ENCODE peak calls at places on chromosomes 3 and 15, in five cellular contexts. One of them, this sample, is unnamed.

GRCh38 chr3:191382661-191383060 is 52.3 kb upstream of the UTS2B start:
- DNase-seq in anterior cingulate cortex: no peak
- DNase-seq in non-pigmented ciliary epithelial cell: no peak
- DNase-seq in activated CD8-positive, alpha-beta memory T cell treated with anti-CD3 and anti-CD28 coated beads for 48 hours: no peak
- DNase-seq in vagina: no peak
- DNase-seq in this sample: no peak

GRCh38 chr3:131582438-131582837 is 79.7 kb upstream of the MRPL3 start:
- DNase-seq in vagina: no peak
- DNase-seq in non-pigmented ciliary epithelial cell: no peak
- DNase-seq in anterior cingulate cortex: no peak
- DNase-seq in activated CD8-positive, alpha-beta memory T cell treated with anti-CD3 and anti-CD28 coated beads for 48 hours: no peak
- DNase-seq in this sample: no peak

GRCh38 chr15:61879219-61879618 is 181.0 kb downstream of the VPS13C start:
- DNase-seq in non-pigmented ciliary epithelial cell: no peak
- DNase-seq in vagina: no peak
- DNase-seq in activated CD8-positive, alpha-beta memory T cell treated with anti-CD3 and anti-CD28 coated beads for 48 hours: no peak
- DNase-seq in anterior cingulate cortex: no peak
- DNase-seq in this sample: no peak

GRCh38 chr3:119660474-119661150 is at the start of gene POPDC2:
- DNase-seq in activated CD8-positive, alpha-beta memory T cell treated with anti-CD3 and anti-CD28 coated beads for 48 hours: no peak
- DNase-seq in vagina: no peak
- DNase-seq in anterior cingulate cortex: no peak
- DNase-seq in non-pigmented ciliary epithelial cell: no peak
- DNase-seq in this sample: no peak

GRCh38 chr3:195696632-195697278 is 24.0 kb upstream of the MUC20 start:
- DNase-seq in vagina: no peak
- DNase-seq in activated CD8-positive, alpha-beta memory T cell treated with anti-CD3 and anti-CD28 coated beads for 48 hours: no peak
- DNase-seq in anterior cingulate cortex: no peak
- DNase-seq in non-pigmented ciliary epithelial cell: no peak
- DNase-seq in this sample: no peak

GRCh38 chr3:186038360-186038759 is 70.5 kb downstream of the ETV5 start:
- DNase-seq in anterior cingulate cortex: no peak
- DNase-seq in non-pigmented ciliary epithelial cell: no peak
- DNase-seq in activated CD8-positive, alpha-beta memory T cell treated with anti-CD3 and anti-CD28 coated beads for 48 hours: no peak
- DNase-seq in vagina: no peak
- DNase-seq in this sample: no peak

GRCh38 chr15:33048255-33048654 is 146.3 kb downstream of the FMN1 start:
- DNase-seq in vagina: no peak
- DNase-seq in non-pigmented ciliary epithelial cell: no peak
- DNase-seq in activated CD8-positive, alpha-beta memory T cell treated with anti-CD3 and anti-CD28 coated beads for 48 hours: no peak
- DNase-seq in anterior cingulate cortex: no peak
- DNase-seq in this sample: no peak

GRCh38 chr15:57861805-57862586 is 155.5 kb downstream of the POLR2M start:
- DNase-seq in anterior cingulate cortex: no peak
- DNase-seq in vagina: no peak
- DNase-seq in activated CD8-positive, alpha-beta memory T cell treated with anti-CD3 and anti-CD28 coated beads for 48 hours: no peak
- DNase-seq in non-pigmented ciliary epithelial cell: peak; percentile 46
- DNase-seq in this sample: peak; percentile 62

GRCh38 chr3:105847865-105848264 is 20.9 kb downstream of the CBLB start:
- DNase-seq in anterior cingulate cortex: no peak
- DNase-seq in non-pigmented ciliary epithelial cell: no peak
- DNase-seq in activated CD8-positive, alpha-beta memory T cell treated with anti-CD3 and anti-CD28 coated beads for 48 hours: no peak
- DNase-seq in vagina: no peak
- DNase-seq in this sample: no peak

GRCh38 chr3:10356461-10356897 is 35.6 kb upstream of the SEC13 start:
- DNase-seq in anterior cingulate cortex: no peak
- DNase-seq in vagina: no peak
- DNase-seq in non-pigmented ciliary epithelial cell: no peak
- DNase-seq in activated CD8-positive, alpha-beta memory T cell treated with anti-CD3 and anti-CD28 coated beads for 48 hours: no peak
- DNase-seq in this sample: no peak

GRCh38 chr15:82051664-82052063 is 5.8 kb upstream of the MEX3B start:
- DNase-seq in activated CD8-positive, alpha-beta memory T cell treated with anti-CD3 and anti-CD28 coated beads for 48 hours: no peak
- DNase-seq in vagina: no peak
- DNase-seq in non-pigmented ciliary epithelial cell: no peak
- DNase-seq in anterior cingulate cortex: no peak
- DNase-seq in this sample: no peak